ENCODE peak calls at places on chromosome 1, in nine cellular contexts. O is GM12865; G is EL; V is stimulated activated CD8-positive, alpha-beta memory T cell treated with anti-CD3 and anti-CD28 coated beads, Interleukin-4, amount 100 ng/mL, for 1 hour; B is bronchial epithelial cell; N is activated gamma-delta T cell treated with Interleukin-2 at 50 U/mL for 16 hours; S is putamen; Y is dermis blood vessel endothelial cell; X is Calu3. R is an unnamed sample.

GRCh38 chr1:145695781-145696629 is 11.2 kb downstream of the PDZK1 start:
- DNase-seq in G (no peak), B (no peak), N (no peak), X (no peak), V (no peak), O (no peak), Y (no peak), S (no peak), R (no peak)

GRCh38 chr1:6157528-6158174 is 22.5 kb downstream of the CHD5 start:
- DNase-seq in N (no peak), Y (peak), O (no peak), G (peak), V (no peak), S (peak), X (peak), B (peak), R (no peak)

GRCh38 chr1:157992031-157992568 is 1.3 kb upstream of the KIRREL1 start:
- DNase-seq in O (peak), Y (peak), V (peak), S (peak), G (peak), B (peak), N (peak), X (peak), R (peak)

GRCh38 chr1:66271904-66272254 is 262.1 kb upstream of the SGIP1 start:
- DNase-seq in S (peak), V (no peak), X (peak), G (peak), O (no peak), B (peak), N (no peak), Y (peak), R (no peak)

GRCh38 chr1:175209493-175209921 is 16.9 kb upstream of the KIAA0040 start:
- DNase-seq in G (no peak), N (no peak), Y (no peak), X (no peak), V (no peak), S (no peak), O (peak), B (no peak), R (no peak)

GRCh38 chr1:12075195-12076114 is 12.4 kb downstream of the TNFRSF8 start:
- DNase-seq in N (no peak), V (no peak), G (peak), X (no peak), O (no peak), S (no peak), Y (no peak), B (no peak), R (no peak)

GRCh38 chr1:12376236-12377064 is 146.6 kb downstream of the VPS13D start:
- DNase-seq in X (no peak), Y (no peak), B (no peak), N (no peak), O (no peak), G (no peak), S (peak), V (no peak), R (no peak)

GRCh38 chr1:154863702-154864174 is 6.3 kb downstream of the KCNN3 start:
- DNase-seq in Y (peak), N (no peak), O (peak), X (peak), G (peak), V (no peak), S (no peak), B (peak), R (no peak)

GRCh38 chr1:211897011-211897410 is 66.4 kb upstream of the LPGAT1 start:
- DNase-seq in Y (no peak), S (no peak), X (no peak), N (no peak), V (no peak), O (no peak), B (no peak), G (no peak), R (no peak)

GRCh38 chr1:24548070-24548469 is 7.8 kb upstream of the NCMAP start:
- DNase-seq in X (no peak), V (no peak), B (no peak), Y (no peak), N (no peak), S (no peak), O (no peak), G (no peak), R (no peak)

R was measured in CD8-positive, alpha-beta T cell.